ENCODE peak calls at places on chromosomes 4 and X, in seven cellular contexts. E, G, H, F, Y, C and M are unnamed samples.

GRCh38 chr4:17385403-17385802 is 126.5 kb downstream of the QDPR start:
- DNase-seq in E (peak; percentile 39), G (peak; percentile 9), H (peak; percentile 8), F (no peak), Y (no peak), C (no peak), M (peak; percentile 47)

GRCh38 chrX:37752941-37753340 is 26.9 kb upstream of the CYBB start:
- DNase-seq in E (no peak), G (no peak), H (no peak), F (no peak), Y (no peak), C (no peak), M (no peak)

GRCh38 chrX:118983513-118983912 is 9.1 kb downstream of the LONRF3 start:
- DNase-seq in E (no peak), G (no peak), H (no peak), F (no peak), Y (no peak), C (peak; percentile 26), M (no peak)

GRCh38 chr4:128501239-128501638 is 213.6 kb upstream of the PGRMC2 start:
- DNase-seq in E (no peak), G (no peak), H (no peak), F (no peak), Y (no peak), C (no peak), M (no peak)

GRCh38 chr4:81426770-81427604 is 44.7 kb downstream of the RASGEF1B start:
- DNase-seq in E (peak; percentile 70), G (peak; percentile 89), H (no peak), F (no peak), Y (no peak), C (no peak), M (no peak)

GRCh38 chrX:413322-414201 is 26.9 kb upstream of the PPP2R3B start:
- DNase-seq in E (no peak), G (no peak), H (no peak), F (peak; percentile 74), Y (no peak), C (no peak), M (peak; percentile 2)

GRCh38 chrX:71098302-71098701 is 2.7 kb downstream of the FOXO4 start:
- DNase-seq in E (no peak), G (no peak), H (peak; percentile 18), F (peak; percentile 43), Y (peak; percentile 73), C (peak; percentile 63), M (peak; percentile 34)

GRCh38 chrX:29728639-29729038 is 486.7 kb upstream of the MAGEB2 start:
- DNase-seq in E (no peak), G (peak; percentile 45), H (no peak), F (no peak), Y (no peak), C (no peak), M (no peak)

GRCh38 chrX:54640721-54641120 is 110.7 kb downstream of the GNL3L start:
- DNase-seq in E (no peak), G (no peak), H (peak; percentile 32), F (no peak), Y (peak; percentile 11), C (no peak), M (no peak)

GRCh38 chrX:155959018-155959587 is 38.4 kb upstream of the IL9R start:
- DNase-seq in E (no peak), G (no peak), H (no peak), F (no peak), Y (no peak), C (no peak), M (no peak)

GRCh38 chrX:63917296-63917695 is 132.3 kb upstream of the ARHGEF9 start:
- DNase-seq in E (no peak), G (no peak), H (no peak), F (no peak), Y (no peak), C (no peak), M (no peak)

DNA sequence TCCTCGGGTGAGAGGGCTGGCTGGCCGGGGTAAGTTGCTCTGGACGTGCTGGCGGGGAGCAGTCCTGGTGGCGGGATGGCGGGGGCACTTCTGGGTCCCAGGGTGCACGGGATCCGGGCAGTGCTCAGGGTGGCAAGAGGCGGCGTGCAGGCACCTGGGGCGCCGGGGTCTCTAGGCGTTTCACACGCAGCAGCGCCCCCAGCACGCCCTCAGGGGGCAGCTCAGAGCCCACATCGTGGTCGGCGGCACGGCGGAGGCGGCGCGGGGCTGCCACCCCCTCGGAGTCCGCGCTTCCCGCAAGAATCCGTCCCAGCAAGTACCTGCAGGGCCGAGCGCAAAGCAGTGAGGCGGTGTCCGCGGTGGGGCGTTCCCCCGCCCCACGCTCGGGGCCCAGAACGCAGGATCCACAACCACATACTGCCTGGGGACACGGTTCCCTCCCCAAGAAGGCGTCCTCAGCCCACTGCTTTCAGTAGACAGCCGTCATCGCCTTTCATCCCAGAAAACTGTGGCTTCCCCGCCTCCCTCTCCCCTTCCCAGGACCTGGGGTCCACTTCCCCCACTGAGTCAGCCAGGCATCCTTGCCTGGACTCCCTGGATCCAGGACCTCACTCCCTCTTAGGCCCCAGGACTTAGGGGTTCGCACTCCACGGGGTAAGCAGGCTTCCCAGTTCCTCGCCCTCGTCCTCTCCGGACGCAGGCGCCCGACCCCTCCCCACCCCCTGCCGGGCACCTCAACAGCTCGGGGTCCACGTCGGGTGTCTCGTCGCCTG is 4.1 kb downstream of the PCSK1N start:
- DNase-seq in E (no peak), G (no peak), H (no peak), F (no peak), Y (no peak), C (no peak), M (no peak)
- H3K4me3 ChIP-seq in E (no peak overlapping the region), G (no peak overlapping the region), H (no peak overlapping the region), F (no peak overlapping the region), Y (no peak overlapping the region), C (no peak overlapping the region), M (no peak overlapping the region)

GRCh38 chr4:24614881-24615280 is 30.5 kb upstream of the DHX15 start:
- DNase-seq in E (no peak), G (no peak), H (no peak), F (no peak), Y (no peak), C (no peak), M (no peak)
- TF ChIP-seq CTCF in E (no peak), G (no peak), H (no peak), F (no peak), Y (no peak), C (no peak), M (no peak)

DNA sequence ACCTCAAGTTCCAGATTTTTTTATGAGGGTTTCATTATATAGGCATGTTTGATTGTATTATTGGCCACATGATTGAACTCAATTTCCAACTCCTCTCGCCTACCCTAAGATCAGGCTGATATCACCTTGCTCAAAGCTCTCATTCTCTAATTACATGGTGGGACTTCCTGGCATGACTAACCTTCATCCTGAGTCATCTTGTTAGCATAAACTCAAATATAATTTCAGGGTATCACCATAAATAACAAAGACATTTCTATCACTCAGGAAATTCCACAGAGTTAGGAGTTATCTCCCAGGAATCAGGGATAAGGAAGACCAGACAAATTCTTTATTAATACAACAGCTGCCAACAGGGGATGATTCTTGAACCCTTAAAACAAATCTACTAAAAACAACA is 90.7 kb downstream of the NDST3 start:
- DNase-seq in E (no peak), G (peak; percentile 12), H (no peak), F (no peak), Y (no peak), C (no peak), M (no peak)
- H3K4me3 ChIP-seq in E (no peak overlapping the region), G (no peak overlapping the region), H (no peak overlapping the region), F (no peak overlapping the region), Y (no peak overlapping the region), C (no peak overlapping the region), M (no peak overlapping the region)

GRCh38 chr4:86441175-86441960 is 81.5 kb upstream of the MAPK10 start:
- DNase-seq in E (peak; percentile 83), G (peak; percentile 76), H (peak; percentile 3), F (no peak), Y (no peak), C (no peak), M (peak; percentile 3)
- TF ChIP-seq CTCF in E (peak; percentile 15), G (no peak), H (no peak), F (no peak), Y (no peak), C (no peak), M (no peak)

DNA sequence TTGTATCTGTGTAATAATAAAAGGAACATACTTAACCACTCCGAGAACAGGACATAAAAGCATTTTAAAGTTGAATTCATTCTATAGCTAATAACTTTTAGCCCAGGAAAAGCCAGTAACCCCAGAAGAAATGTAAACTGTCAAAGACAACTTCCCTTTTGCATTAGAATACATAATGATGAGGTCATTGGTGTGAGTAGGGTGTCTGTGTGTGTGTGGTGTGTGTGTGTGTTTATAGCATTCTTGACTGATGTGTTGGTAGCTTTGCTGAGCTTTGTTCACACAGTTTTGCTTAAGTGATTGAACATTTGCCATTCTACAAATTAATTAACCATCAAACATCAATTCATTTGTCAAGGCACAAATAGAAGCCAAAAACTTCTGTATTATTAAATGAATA is 559.6 kb downstream of the ARAP2 start:
- DNase-seq in E (no peak), G (no peak), H (no peak), F (no peak), Y (no peak), C (no peak), M (no peak)
- H3K4me3 ChIP-seq in E (no peak overlapping the region), G (no peak overlapping the region), H (no peak overlapping the region), F (no peak overlapping the region), Y (no peak overlapping the region), C (no peak overlapping the region), M (no peak overlapping the region)